ENCODE peak calls at places on chromosomes 13 and 19, in four cellular contexts. H is H9, F is H1, I is IMR-90. K is an unnamed sample. For H3K4me1, the result is how much of the 10 kb centered on the place peaks cover.

GRCh38 chr19:29714953-29715694 is at the start of gene C19orf12:
- DNase-seq in H (no peak), F (no peak), I (peak), K (peak)

GRCh38 chr19:32396046-32396652 is 9.4 kb upstream of the DPY19L3 start:
- DNase-seq in H (no peak), F (no peak), I (no peak), K (no peak)

GRCh38 chr19:41626278-41626677 is 596 bp downstream of the CEACAM4 start:
- DNase-seq in H (no peak), F (no peak), I (no peak), K (no peak)

GRCh38 chr13:71536201-71536600 is 330.8 kb downstream of the DACH1 start:
- DNase-seq in H (no peak), F (no peak), I (no peak), K (peak)

GRCh38 chr13:51644649-51645048 is 60.4 kb downstream of the WDFY2 start:
- DNase-seq in H (no peak), F (no peak), I (peak), K (peak)

GRCh38 chr19:52722062-52723005 is 12.5 kb downstream of the ZNF611 start:
- DNase-seq in H (no peak), F (no peak), I (peak), K (no peak)

GRCh38 chr13:42497798-42498197 is 76.2 kb upstream of the TNFSF11 start:
- DNase-seq in H (no peak), F (no peak), I (peak), K (no peak)

GRCh38 chr13:28394422-28394821 is 100.5 kb downstream of the FLT1 start:
- DNase-seq in H (no peak), F (no peak), I (peak), K (no peak)

GRCh38 chr13:79995334-79995733 is 345.6 kb downstream of the SPRY2 start:
- DNase-seq in H (no peak), F (no peak), I (peak), K (peak)

GRCh38 chr13:26589754-26590153 is 32.3 kb downstream of the WASF3 start:
- DNase-seq in H (no peak), F (no peak), I (peak), K (no peak)

GRCh38 chr13:91203430-91203829 is 144.1 kb upstream of the MIR17HG start:
- DNase-seq in H (no peak), F (no peak), I (no peak), K (peak)
- H4K5ac ChIP-seq in H (no peak), F (no peak), I (no peak), K (peak)

GRCh38 chr13:21013682-21014038 is 47.7 kb downstream of the LATS2 start:
- DNase-seq in H (no peak), F (no peak), I (no peak), K (no peak)
- H3K4me1 ChIP-seq in H (under half), F (under half), I (under half), K (under half)

GRCh38 chr19:54204767-54205468 is 4.3 kb downstream of the RPS9 start:
- DNase-seq in H (no peak), F (no peak), I (no peak), K (no peak)
- H4K5ac ChIP-seq in H (no peak), F (no peak), I (no peak), K (no peak)

GRCh38 chr19:58108546-58108817 is 10.5 kb upstream of the ZSCAN18 start:
- DNase-seq in H (no peak), F (no peak), I (no peak), K (no peak)
- H3K4me1 ChIP-seq in H (under half), F (under half), I (under half), K (under half)